ENCODE peak calls at places on chromosome 4, in nine cellular contexts. A, U, V, L, C, E, Q, S and W are unnamed samples.

GRCh38 chr4:105951198-105951597 is 55.9 kb downstream of the NPNT start:
- DNase-seq in L (no peak), U (no peak), V (no peak), E (no peak), Q (no peak), A (no peak), S (no peak), C (peak; percentile 49), W (no peak)

GRCh38 chr4:188412499-188412898 is 273.3 kb downstream of the TRIML1 start:
- DNase-seq in A (no peak), V (no peak), S (no peak), L (no peak), E (no peak), Q (no peak), C (no peak), U (no peak), W (no peak)

GRCh38 chr4:41192136-41192535 is 22.2 kb downstream of the APBB2 start:
- DNase-seq in A (no peak), Q (no peak), C (peak; percentile 47), S (no peak), E (no peak), U (no peak), L (no peak), V (no peak), W (no peak)

GRCh38 chr4:150943831-150944230 is 71.3 kb downstream of the LRBA start:
- DNase-seq in S (no peak), U (no peak), A (no peak), V (no peak), Q (no peak), E (no peak), L (no peak), C (peak; percentile 8), W (no peak)

GRCh38 chr4:61202100-61202637 is 2.0 kb downstream of the ADGRL3 start:
- DNase-seq in L (peak; percentile 27), E (no peak), V (peak; percentile 57), U (no peak), C (no peak), Q (no peak), S (no peak), A (peak; percentile 54), W (no peak)

GRCh38 chr4:139266583-139267257 is 13.3 kb downstream of the MGARP start:
- DNase-seq in E (peak; percentile 54), C (peak; percentile 81), Q (peak; percentile 79), V (peak; percentile 90), S (peak; percentile 19), U (peak; percentile 54), L (no peak), A (no peak), W (peak; percentile 61)

GRCh38 chr4:173362666-173363065 is 8.1 kb upstream of the SAP30 start:
- DNase-seq in U (no peak), S (no peak), Q (no peak), A (no peak), V (no peak), L (no peak), E (no peak), C (no peak), W (no peak)

GRCh38 chr4:37989398-37990260 is 29.4 kb downstream of the PTTG2 start:
- DNase-seq in A (no peak), L (no peak), U (no peak), Q (no peak), E (no peak), C (no peak), V (no peak), S (no peak), W (no peak)

GRCh38 chr4:77360451-77360850 is 203.4 kb downstream of the CCNG2 start:
- DNase-seq in A (no peak), C (no peak), V (no peak), Q (no peak), E (no peak), S (no peak), L (no peak), U (peak; percentile 52), W (no peak)

GRCh38 chr4:173538903-173539445 is 8.9 kb upstream of the HAND2 start:
- DNase-seq in U (no peak), A (no peak), L (peak; percentile 36), V (peak; percentile 75), Q (no peak), S (no peak), E (no peak), C (peak; percentile 50), W (no peak)

GRCh38 chr4:5941601-5942000 is 48.7 kb upstream of the CRMP1 start:
- DNase-seq in S (no peak), V (peak; percentile 24), C (no peak), A (peak; percentile 2), L (no peak), E (no peak), U (no peak), Q (no peak), W (no peak)

GRCh38 chr4:152935138-152935537 is 985 bp upstream of the FHDC1 start:
- DNase-seq in Q (peak; percentile 40), A (no peak), S (no peak), E (no peak), V (no peak), U (no peak), C (no peak), L (peak; percentile 35), W (no peak)

GRCh38 chr4:6772223-6772928 is 10.2 kb upstream of the KIAA0232 start:
- DNase-seq in S (no peak), E (no peak), A (no peak), L (no peak), U (no peak), V (peak; percentile 33), C (peak; percentile 29), Q (no peak), W (no peak)

GRCh38 chr4:39621582-39621981 is 17.1 kb downstream of the SMIM14 start:
- DNase-seq in E (peak; percentile 88), U (no peak), L (no peak), S (no peak), V (no peak), A (peak; percentile 69), Q (peak; percentile 77), C (peak; percentile 90), W (no peak)

GRCh38 chr4:38203609-38204008 is 243.4 kb downstream of the PTTG2 start:
- DNase-seq in C (no peak), Q (no peak), S (no peak), E (no peak), L (no peak), A (no peak), U (no peak), V (no peak), W (no peak)

GRCh38 chr4:134551348-134551747 is 349.8 kb upstream of the PABPC4L start:
- DNase-seq in V (no peak), L (no peak), U (no peak), E (no peak), C (no peak), Q (no peak), S (no peak), A (no peak), W (no peak)

GRCh38 chr4:54941994-54942552 is 183.3 kb downstream of the KDR start:
- DNase-seq in A (no peak), L (no peak), V (no peak), C (no peak), U (no peak), Q (no peak), S (peak; percentile 30), E (no peak), W (peak; percentile 68)

GRCh38 chr4:143199503-143199902 is 14.8 kb downstream of the USP38 start:
- DNase-seq in E (no peak), A (no peak), C (no peak), U (no peak), S (no peak), Q (no peak), L (no peak), V (no peak), W (no peak)
- H3K36me3 ChIP-seq in E (peaks cover 11% of the 10 kb centered on the region), A (peaks cover 95% of the 10 kb centered on the region), C (peaks cover 52% of the 10 kb centered on the region), U (peaks cover 47% of the 10 kb centered on the region), S (peaks cover 16% of the 10 kb centered on the region), Q (no peaks in the 10 kb centered on the region), L (peaks cover 93% of the 10 kb centered on the region), V (peaks cover 33% of the 10 kb centered on the region), W (peaks cover 58% of the 10 kb centered on the region)

GRCh38 chr4:98627883-98628282 is 30.5 kb downstream of the TSPAN5 start:
- DNase-seq in Q (no peak), A (no peak), S (no peak), V (no peak), E (no peak), C (peak; percentile 71), L (no peak), U (no peak), W (no peak)
- H3K27ac ChIP-seq in Q (no peak overlapping the region), A (peak overlapping the region; percentile 95), S (no peak overlapping the region), V (peak overlapping the region; percentile 63), E (no peak overlapping the region), C (peak overlapping the region; percentile 70), L (no peak overlapping the region), U (no peak overlapping the region), W (no peak overlapping the region)

GRCh38 chr4:161991811-161992210 is 172.0 kb downstream of the FSTL5 start:
- DNase-seq in C (no peak), V (no peak), E (no peak), S (no peak), A (no peak), Q (no peak), L (no peak), U (no peak), W (no peak)

GRCh38 chr4:161987611-161988010 is 176.2 kb downstream of the FSTL5 start:
- DNase-seq in U (no peak), C (no peak), V (no peak), Q (no peak), L (no peak), E (no peak), A (no peak), S (no peak), W (no peak)

GRCh38 chr4:161990721-161991120 is 173.1 kb downstream of the FSTL5 start:
- DNase-seq in V (no peak), A (no peak), U (no peak), S (no peak), L (no peak), E (no peak), Q (no peak), C (no peak), W (no peak)

DNA sequence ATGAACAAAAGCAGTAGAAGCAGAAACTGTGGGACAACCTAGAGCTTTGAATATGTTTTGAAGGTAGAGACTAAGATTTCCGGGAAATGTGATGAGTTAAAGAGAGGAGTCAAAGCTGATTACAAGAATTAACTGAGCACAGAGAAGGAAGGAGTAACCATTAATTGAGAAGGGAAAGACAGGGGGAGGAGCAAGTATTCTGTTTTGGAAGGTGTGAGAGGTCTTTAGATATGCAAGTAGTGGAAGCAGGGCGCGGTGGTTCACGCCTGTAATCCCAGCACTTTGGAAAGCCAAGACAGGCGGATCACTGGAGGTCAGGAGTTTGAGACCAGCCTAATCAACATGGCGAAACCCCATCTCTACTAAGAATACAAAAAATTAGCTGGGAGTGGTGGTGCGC is 171.5 kb downstream of the FSTL5 start:
- DNase-seq in S (no peak), A (no peak), E (no peak), V (no peak), C (no peak), L (no peak), Q (no peak), U (no peak), W (no peak)
- H3K36me3 ChIP-seq in S (no peaks in the 10 kb centered on the region), A (no peaks in the 10 kb centered on the region), E (no peaks in the 10 kb centered on the region), V (no peaks in the 10 kb centered on the region), C (no peaks in the 10 kb centered on the region), L (no peaks in the 10 kb centered on the region), Q (no peaks in the 10 kb centered on the region), U (no peaks in the 10 kb centered on the region), W (no peaks in the 10 kb centered on the region)

DNA sequence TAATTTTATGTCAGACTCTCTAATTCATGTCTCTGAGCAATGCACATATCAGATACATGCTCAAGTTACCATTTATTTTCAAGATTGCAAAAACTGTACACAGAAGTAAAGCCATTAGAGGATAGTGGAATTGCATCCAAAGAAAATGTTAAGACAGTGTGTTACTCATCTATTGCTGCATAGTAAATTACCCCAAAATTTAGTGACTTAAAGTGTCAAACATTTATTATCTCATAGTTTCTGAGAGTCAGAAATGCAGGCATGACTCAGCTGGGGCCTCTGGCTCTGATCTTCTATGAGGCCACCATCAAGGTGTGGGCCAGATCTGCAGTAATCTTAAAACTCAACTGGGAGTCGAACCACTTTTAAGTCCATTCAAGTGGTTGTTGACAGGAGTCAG is 275.2 kb downstream of the QDPR start:
- DNase-seq in C (peak; percentile 87), U (no peak), S (no peak), V (no peak), A (no peak), E (no peak), Q (no peak), L (no peak), W (no peak)
- H3K27ac ChIP-seq in C (peak overlapping the region; percentile 48), U (no peak overlapping the region), S (no peak overlapping the region), V (no peak overlapping the region), A (no peak overlapping the region), E (no peak overlapping the region), Q (no peak overlapping the region), L (no peak overlapping the region), W (no peak overlapping the region)